ENCODE peak calls at places on chromosome 1, in five cellular contexts. F, L, O, D and Z are unnamed samples.

GRCh38 chr1:184387069-184387870 is 441 bp downstream of the C1orf21 start:
- DNase-seq in F (no peak), L (peak; percentile 37), O (no peak), D (peak; percentile 7), Z (no peak)

GRCh38 chr1:8463144-8463927 is 145.4 kb downstream of the SLC45A1 start:
- DNase-seq in F (no peak), L (peak; percentile 84), O (no peak), D (peak; percentile 59), Z (no peak)

GRCh38 chr1:55317263-55317662 is 102.1 kb upstream of the USP24 start:
- DNase-seq in F (no peak), L (no peak), O (no peak), D (no peak), Z (no peak)

GRCh38 chr1:39646232-39647081 is 7.0 kb upstream of the HEYL start:
- DNase-seq in F (no peak), L (peak; percentile 68), O (peak; percentile 77), D (no peak), Z (no peak)

GRCh38 chr1:38502772-38503171 is 356.8 kb downstream of the RRAGC start:
- DNase-seq in F (no peak), L (no peak), O (no peak), D (no peak), Z (no peak)

GRCh38 chr1:246703581-246703980 is 20.6 kb upstream of the SCCPDH start:
- DNase-seq in F (no peak), L (no peak), O (peak; percentile 32), D (no peak), Z (no peak)

GRCh38 chr1:154405762-154406571 is 824 bp downstream of the IL6R start:
- DNase-seq in F (peak; percentile 65), L (peak; percentile 73), O (no peak), D (peak; percentile 78), Z (peak; percentile 54)

GRCh38 chr1:78491311-78492071 is 717 bp downstream of the PTGFR start:
- DNase-seq in F (no peak), L (peak; percentile 93), O (no peak), D (peak; percentile 91), Z (peak; percentile 47)

GRCh38 chr1:225481738-225482137 is 53.9 kb upstream of the LBR start:
- DNase-seq in F (no peak), L (no peak), O (no peak), D (no peak), Z (no peak)

GRCh38 chr1:2494323-2494693 is 18.2 kb downstream of the PLCH2 start:
- DNase-seq in F (no peak), L (peak; percentile 87), O (no peak), D (no peak), Z (peak; percentile 57)

GRCh38 chr1:8603220-8603616 is 214.2 kb downstream of the RERE start:
- DNase-seq in F (no peak), L (no peak), O (no peak), D (peak; percentile 46), Z (no peak)

GRCh38 chr1:67766117-67766978 is 66.9 kb downstream of the GNG12 start:
- DNase-seq in F (peak; percentile 12), L (peak; percentile 91), O (no peak), D (peak; percentile 90), Z (peak; percentile 58)

GRCh38 chr1:39110325-39110851 is 84.2 kb downstream of the NDUFS5 start:
- DNase-seq in F (no peak), L (peak; percentile 80), O (no peak), D (peak; percentile 51), Z (no peak)

GRCh38 chr1:30083800-30084464 is 639.5 kb downstream of the MATN1 start:
- DNase-seq in F (no peak), L (peak; percentile 80), O (no peak), D (peak; percentile 86), Z (peak; percentile 77)